ENCODE peak calls at places on chromosomes 7 and 10, in five cellular contexts. T is NCI-H1105; X is stimulated activated CD4-positive, alpha-beta T cell treated with anti-CD3 and anti-CD28 coated beads, Interleukin-15, amount 100 ng/mL, for 1 hour; E is WTC11; G is kidney epithelial cell. Z is an unnamed sample.

GRCh38 chr10:78759448-78760120 is 309.2 kb upstream of the ZMIZ1 start:
- DNase-seq in X (no peak), G (no peak), E (no peak), T (no peak), Z (no peak)

GRCh38 chr7:41274179-41274578 is 428.7 kb downstream of the INHBA start:
- DNase-seq in T (no peak), E (no peak), G (no peak), X (no peak), Z (no peak)

GRCh38 chr10:133226251-133226808 is 3.7 kb upstream of the UTF1 start:
- DNase-seq in T (no peak), G (no peak), E (no peak), X (no peak), Z (no peak)

GRCh38 chr10:20993387-20994170 is 96.5 kb upstream of the NEBL start:
- DNase-seq in X (no peak), T (no peak), G (no peak), E (no peak), Z (no peak)

GRCh38 chr7:137948083-137948844 is 53.6 kb downstream of the CREB3L2 start:
- DNase-seq in G (no peak), X (no peak), T (no peak), E (no peak), Z (no peak)

GRCh38 chr10:133200621-133201031 is 29.4 kb upstream of the UTF1 start:
- DNase-seq in T (no peak), G (no peak), X (no peak), E (no peak), Z (no peak)

GRCh38 chr7:135962802-135963201 is 14.4 kb downstream of the MTPN start:
- DNase-seq in E (no peak), G (no peak), X (no peak), T (no peak), Z (no peak)

GRCh38 chr7:105149827-105150226 is 135.8 kb downstream of the KMT2E start:
- DNase-seq in E (no peak), T (no peak), G (no peak), X (no peak), Z (no peak)

GRCh38 chr10:102120142-102120986 is at the start of gene LDB1:
- DNase-seq in X (peak), G (no peak), E (peak), T (no peak), Z (peak)

GRCh38 chr7:2554654-2555053 is 670 bp downstream of the BRAT1 start:
- DNase-seq in G (no peak), X (no peak), E (no peak), T (no peak), Z (no peak)

GRCh38 chr7:37344886-37345579 is 103.6 kb downstream of the ELMO1 start:
- DNase-seq in X (no peak), T (no peak), E (no peak), G (no peak), Z (peak)

GRCh38 chr7:111140091-111140870 is 49.4 kb downstream of the LRRN3 start:
- DNase-seq in E (no peak), T (no peak), X (no peak), G (no peak), Z (no peak)

GRCh38 chr7:82810558-82811259 is 352.0 kb downstream of the PCLO start:
- DNase-seq in E (no peak), T (peak), X (no peak), G (peak), Z (no peak)

GRCh38 chr10:28754930-28755718 is 77.8 kb downstream of the BAMBI start:
- DNase-seq in T (no peak), E (no peak), X (no peak), G (peak), Z (no peak)

GRCh38 chr10:78139336-78139735 is 105.7 kb downstream of the RPS24 start:
- DNase-seq in E (peak), X (no peak), T (no peak), G (no peak), Z (no peak)

GRCh38 chr7:24769014-24769830 is 12.0 kb upstream of the GSDME start:
- DNase-seq in E (no peak), X (no peak), G (no peak), T (no peak), Z (no peak)

GRCh38 chr10:98134117-98134430 is 383 bp upstream of the R3HCC1L start:
- DNase-seq in E (no peak), G (no peak), X (no peak), T (no peak), Z (no peak)

GRCh38 chr10:133132711-133133291 is 27.2 kb upstream of the KNDC1 start:
- DNase-seq in T (no peak), G (no peak), E (no peak), X (no peak), Z (no peak)

GRCh38 chr7:137898839-137899681 is 52.3 kb upstream of the DGKI start:
- DNase-seq in T (peak), X (peak), E (peak), G (no peak), Z (peak)

GRCh38 chr7:40008218-40008815 is 58.3 kb downstream of the CDK13 start:
- DNase-seq in X (no peak), G (peak), E (no peak), T (no peak), Z (no peak)

Z was measured in naive B cell.